ENCODE peak calls at places on chromosome 4, in five cellular contexts. One of them, this sample, is unnamed.

GRCh38 chr4:110046588-110047049 is 133.9 kb downstream of the EGF start:
- DNase-seq in tibial nerve: no peak
- DNase-seq in SJSA1: no peak
- DNase-seq in colonic mucosa: no peak
- DNase-seq in ovary: no peak
- DNase-seq in this sample: no peak

GRCh38 chr4:78937837-78938236 is 1.4 kb downstream of the PAQR3 start:
- DNase-seq in tibial nerve: no peak
- DNase-seq in colonic mucosa: no peak
- DNase-seq in SJSA1: no peak
- DNase-seq in ovary: no peak
- DNase-seq in this sample: no peak

GRCh38 chr4:145679520-145679919 is 426 bp upstream of the C4orf51 start:
- DNase-seq in ovary: no peak
- DNase-seq in tibial nerve: no peak
- DNase-seq in SJSA1: peak; percentile 60
- DNase-seq in colonic mucosa: no peak
- DNase-seq in this sample: no peak

GRCh38 chr4:139050436-139050835 is 34.9 kb downstream of the NOCT start:
- DNase-seq in tibial nerve: no peak
- DNase-seq in colonic mucosa: no peak
- DNase-seq in SJSA1: no peak
- DNase-seq in ovary: no peak
- DNase-seq in this sample: no peak

GRCh38 chr4:115424852-115425251 is 311.4 kb upstream of the NDST4 start:
- DNase-seq in colonic mucosa: no peak
- DNase-seq in ovary: no peak
- DNase-seq in tibial nerve: no peak
- DNase-seq in SJSA1: no peak
- DNase-seq in this sample: no peak

GRCh38 chr4:133000012-133000411 is 149.1 kb upstream of the PCDH10 start:
- DNase-seq in colonic mucosa: no peak
- DNase-seq in tibial nerve: no peak
- DNase-seq in ovary: no peak
- DNase-seq in SJSA1: no peak
- DNase-seq in this sample: no peak

GRCh38 chr4:99186029-99186428 is 33.0 kb downstream of the ADH6 start:
- DNase-seq in SJSA1: no peak
- DNase-seq in colonic mucosa: no peak
- DNase-seq in tibial nerve: no peak
- DNase-seq in ovary: no peak
- DNase-seq in this sample: no peak

GRCh38 chr4:54525602-54526001 is 132.2 kb upstream of the KIT start:
- DNase-seq in tibial nerve: no peak
- DNase-seq in colonic mucosa: no peak
- DNase-seq in SJSA1: no peak
- DNase-seq in ovary: no peak
- DNase-seq in this sample: no peak

GRCh38 chr4:72525938-72526337 is 43.1 kb downstream of the ADAMTS3 start:
- DNase-seq in tibial nerve: peak; percentile 13
- DNase-seq in colonic mucosa: no peak
- DNase-seq in SJSA1: no peak
- DNase-seq in ovary: peak; percentile 92
- DNase-seq in this sample: peak; percentile 86

GRCh38 chr4:67954867-67955266 is 8.4 kb downstream of the TMPRSS11A start:
- DNase-seq in SJSA1: no peak
- DNase-seq in ovary: no peak
- DNase-seq in colonic mucosa: no peak
- DNase-seq in tibial nerve: no peak
- DNase-seq in this sample: no peak

GRCh38 chr4:10569491-10569890 is 112.3 kb upstream of the ZNF518B start:
- DNase-seq in colonic mucosa: no peak
- DNase-seq in tibial nerve: no peak
- DNase-seq in ovary: no peak
- DNase-seq in SJSA1: no peak
- DNase-seq in this sample: no peak

GRCh38 chr4:1501754-1502500 is 95.7 kb upstream of the NKX1-1 start:
- DNase-seq in tibial nerve: peak; percentile 0
- DNase-seq in ovary: peak; percentile 21
- DNase-seq in SJSA1: no peak
- DNase-seq in colonic mucosa: no peak
- DNase-seq in this sample: no peak

GRCh38 chr4:171983935-171984805 is 171.0 kb downstream of the GALNTL6 start:
- DNase-seq in ovary: no peak
- DNase-seq in colonic mucosa: no peak
- DNase-seq in tibial nerve: no peak
- DNase-seq in SJSA1: peak; percentile 45
- DNase-seq in this sample: no peak

GRCh38 chr4:10173754-10174749 is 57.5 kb upstream of the WDR1 start:
- DNase-seq in ovary: no peak
- DNase-seq in SJSA1: no peak
- DNase-seq in tibial nerve: no peak
- DNase-seq in colonic mucosa: no peak
- DNase-seq in this sample: no peak

GRCh38 chr4:85968945-85969830 is 390.7 kb downstream of the MAPK10 start:
- DNase-seq in ovary: no peak
- DNase-seq in SJSA1: no peak
- DNase-seq in colonic mucosa: no peak
- DNase-seq in tibial nerve: no peak
- DNase-seq in this sample: no peak

GRCh38 chr4:150578745-150579470 is 3.0 kb upstream of the MAB21L2 start:
- DNase-seq in colonic mucosa: no peak
- DNase-seq in tibial nerve: no peak
- DNase-seq in SJSA1: no peak
- DNase-seq in ovary: no peak
- DNase-seq in this sample: no peak

GRCh38 chr4:115851918-115852766 is 738.7 kb upstream of the NDST4 start:
- DNase-seq in SJSA1: no peak
- DNase-seq in colonic mucosa: peak; percentile 53
- DNase-seq in ovary: no peak
- DNase-seq in tibial nerve: no peak
- DNase-seq in this sample: no peak

GRCh38 chr4:17206829-17207773 is 304.8 kb downstream of the QDPR start:
- DNase-seq in tibial nerve: no peak
- DNase-seq in ovary: no peak
- DNase-seq in SJSA1: no peak
- DNase-seq in colonic mucosa: no peak
- DNase-seq in this sample: no peak

GRCh38 chr4:88008624-88009235 is 1.3 kb downstream of the PKD2 start:
- DNase-seq in tibial nerve: no peak
- DNase-seq in ovary: no peak
- DNase-seq in colonic mucosa: no peak
- DNase-seq in SJSA1: no peak
- DNase-seq in this sample: no peak

GRCh38 chr4:173367285-173367684 is 3.5 kb upstream of the SAP30 start:
- DNase-seq in tibial nerve: no peak
- DNase-seq in SJSA1: no peak
- DNase-seq in colonic mucosa: no peak
- DNase-seq in ovary: no peak
- DNase-seq in this sample: no peak

GRCh38 chr4:116702949-116703348 is 382.4 kb downstream of the TRAM1L1 start:
- DNase-seq in ovary: no peak
- DNase-seq in tibial nerve: no peak
- DNase-seq in colonic mucosa: no peak
- DNase-seq in SJSA1: no peak
- DNase-seq in this sample: no peak

GRCh38 chr4:67436742-67437141 is 108.6 kb downstream of the CENPC start:
- DNase-seq in colonic mucosa: no peak
- DNase-seq in ovary: no peak
- DNase-seq in tibial nerve: no peak
- DNase-seq in SJSA1: no peak
- DNase-seq in this sample: no peak

GRCh38 chr4:6962211-6963041 is 52.8 kb downstream of the TBC1D14 start:
- DNase-seq in SJSA1: no peak
- DNase-seq in ovary: no peak
- DNase-seq in colonic mucosa: no peak
- DNase-seq in tibial nerve: no peak
- DNase-seq in this sample: no peak

GRCh38 chr4:3868841-3869572 is 102.8 kb downstream of the ADRA2C start:
- DNase-seq in SJSA1: peak; percentile 28
- DNase-seq in colonic mucosa: no peak
- DNase-seq in ovary: peak; percentile 7
- DNase-seq in tibial nerve: no peak
- DNase-seq in this sample: no peak

GRCh38 chr4:169922632-169923276 is 103.4 kb downstream of the MFAP3L start:
- DNase-seq in tibial nerve: peak; percentile 22
- DNase-seq in colonic mucosa: no peak
- DNase-seq in SJSA1: no peak
- DNase-seq in ovary: no peak
- DNase-seq in this sample: peak; percentile 53

DNA sequence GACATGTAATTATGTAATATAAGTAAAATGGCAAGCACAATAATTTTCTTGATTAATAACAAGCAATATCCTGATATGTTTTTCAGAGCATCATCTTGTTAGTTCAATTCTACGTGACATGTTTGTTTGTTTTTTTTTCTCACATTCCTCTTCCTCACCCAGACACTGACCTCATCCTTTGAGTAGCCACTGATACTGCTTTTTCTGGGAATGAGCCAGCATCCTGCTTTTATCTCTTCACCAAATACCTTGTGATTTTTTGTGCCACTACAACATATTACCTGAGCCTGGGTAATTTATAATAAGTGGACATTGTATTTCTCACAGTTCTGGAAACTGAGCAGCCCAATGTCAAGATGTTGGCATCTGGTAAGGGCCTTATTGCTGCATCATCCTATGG is 484.0 kb downstream of the NAF1 start:
- DNase-seq in SJSA1: no peak
- DNase-seq in colonic mucosa: no peak
- DNase-seq in tibial nerve: no peak
- DNase-seq in ovary: no peak
- DNase-seq in this sample: no peak
- H3K27ac ChIP-seq in SJSA1: no peak overlapping the region
- H3K27ac ChIP-seq in colonic mucosa: no peak overlapping the region
- H3K27ac ChIP-seq in tibial nerve: no peak overlapping the region
- H3K27ac ChIP-seq in ovary: no peak overlapping the region
- H3K27ac ChIP-seq in this sample: no peak overlapping the region

GRCh38 chr4:176186721-176187395 is 8.5 kb downstream of the SPATA4 start:
- DNase-seq in colonic mucosa: no peak
- DNase-seq in SJSA1: no peak
- DNase-seq in tibial nerve: no peak
- DNase-seq in ovary: no peak
- DNase-seq in this sample: peak; percentile 47

GRCh38 chr4:176185068-176185467 is 10.3 kb downstream of the SPATA4 start:
- DNase-seq in tibial nerve: no peak
- DNase-seq in ovary: no peak
- DNase-seq in SJSA1: no peak
- DNase-seq in colonic mucosa: no peak
- DNase-seq in this sample: no peak

GRCh38 chr4:176188654-176189053 is 6.7 kb downstream of the SPATA4 start:
- DNase-seq in SJSA1: no peak
- DNase-seq in tibial nerve: no peak
- DNase-seq in ovary: no peak
- DNase-seq in colonic mucosa: no peak
- DNase-seq in this sample: no peak

GRCh38 chr4:176187610-176188009 is 7.8 kb downstream of the SPATA4 start:
- DNase-seq in ovary: no peak
- DNase-seq in colonic mucosa: no peak
- DNase-seq in SJSA1: no peak
- DNase-seq in tibial nerve: no peak
- DNase-seq in this sample: no peak

DNA sequence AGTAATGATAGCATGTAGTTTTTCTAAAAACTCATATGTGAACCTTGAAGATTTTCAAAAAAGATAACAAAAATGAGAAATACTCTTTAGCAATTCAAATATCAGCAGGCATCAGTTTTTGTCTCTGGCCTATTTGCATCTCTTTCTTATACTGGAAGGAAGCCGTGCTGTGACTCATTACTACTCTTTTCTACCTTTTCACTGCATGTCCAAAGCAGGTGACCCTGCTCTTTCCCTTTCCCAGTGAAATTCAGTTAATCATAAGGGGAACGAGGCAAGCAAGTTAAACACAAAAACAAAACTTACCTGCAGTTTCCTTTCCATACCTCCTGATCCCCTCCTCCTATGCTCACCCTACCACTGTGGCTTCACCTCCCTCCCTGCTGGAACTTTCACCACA is 9.3 kb downstream of the SPATA4 start:
- DNase-seq in SJSA1: no peak
- DNase-seq in ovary: no peak
- DNase-seq in tibial nerve: no peak
- DNase-seq in colonic mucosa: no peak
- DNase-seq in this sample: no peak
- H3K4me3 ChIP-seq in SJSA1: no peak overlapping the region
- H3K4me3 ChIP-seq in ovary: no peak overlapping the region
- H3K4me3 ChIP-seq in tibial nerve: no peak overlapping the region
- H3K4me3 ChIP-seq in colonic mucosa: no peak overlapping the region
- H3K4me3 ChIP-seq in this sample: no peak overlapping the region

GRCh38 chr4:135598151-135598550 is 1396.6 kb upstream of the PABPC4L start:
- DNase-seq in ovary: no peak
- DNase-seq in tibial nerve: no peak
- DNase-seq in SJSA1: no peak
- DNase-seq in colonic mucosa: no peak
- DNase-seq in this sample: no peak
- H3K9me3 ChIP-seq in ovary: no peaks in the 10 kb centered on the region
- H3K9me3 ChIP-seq in tibial nerve: peaks cover 9% of the 10 kb centered on the region
- H3K9me3 ChIP-seq in SJSA1: no peaks in the 10 kb centered on the region
- H3K9me3 ChIP-seq in colonic mucosa: no peaks in the 10 kb centered on the region
- H3K9me3 ChIP-seq in this sample: peaks cover 3% of the 10 kb centered on the region

DNA sequence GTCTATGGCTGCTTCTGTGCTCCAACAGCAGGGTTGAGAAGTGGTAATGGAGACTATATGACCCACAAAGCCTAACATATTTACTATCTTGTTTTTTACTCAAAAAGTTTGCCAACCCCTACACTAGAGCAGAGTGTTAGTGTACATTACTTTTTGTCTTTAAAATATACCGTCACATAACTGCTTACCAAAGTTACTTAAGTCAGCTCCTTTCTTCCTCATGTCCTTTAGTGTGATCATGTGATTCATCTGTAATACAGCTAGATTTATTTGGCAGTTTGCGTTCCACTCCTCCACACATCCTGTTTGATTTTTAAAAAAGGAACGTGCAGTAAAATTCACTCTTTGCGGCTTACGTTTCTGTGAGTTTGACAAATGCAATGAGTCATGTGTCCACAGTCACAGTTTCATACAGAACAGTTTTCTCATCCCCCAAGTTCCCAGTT is 162.4 kb upstream of the GPRIN3 start:
- DNase-seq in SJSA1: peak; percentile 45
- DNase-seq in colonic mucosa: no peak
- DNase-seq in ovary: no peak
- DNase-seq in tibial nerve: no peak
- DNase-seq in this sample: no peak
- H3K27ac ChIP-seq in SJSA1: peak overlapping the region; percentile 86
- H3K27ac ChIP-seq in colonic mucosa: no peak overlapping the region
- H3K27ac ChIP-seq in ovary: peak overlapping the region; percentile 45
- H3K27ac ChIP-seq in tibial nerve: no peak overlapping the region
- H3K27ac ChIP-seq in this sample: no peak overlapping the region

DNA sequence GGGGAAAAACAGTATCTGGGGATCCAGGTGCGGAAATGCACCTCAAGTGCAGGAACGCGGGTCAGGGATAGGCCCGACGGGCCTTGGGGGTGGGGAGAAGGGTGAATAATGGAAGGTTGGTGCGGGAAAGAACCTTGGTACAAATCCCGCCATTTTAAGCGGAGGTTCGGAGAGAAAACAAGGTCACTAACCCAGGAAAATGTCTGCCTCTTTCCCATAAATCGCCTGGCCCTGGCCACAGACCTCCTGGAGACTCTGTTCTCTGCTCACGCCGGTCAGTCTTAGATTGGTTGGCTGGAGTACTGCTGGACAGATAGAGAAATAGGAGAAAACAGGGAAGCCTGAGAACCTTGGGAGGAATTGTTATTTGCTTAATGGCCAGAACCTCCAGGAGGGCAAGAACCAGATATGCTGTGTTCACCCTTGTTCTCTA is 897 bp upstream of the FBXL5 start:
- DNase-seq in tibial nerve: no peak
- DNase-seq in SJSA1: no peak
- DNase-seq in colonic mucosa: no peak
- DNase-seq in ovary: no peak
- DNase-seq in this sample: no peak
- H3K4me3 ChIP-seq in tibial nerve: peak overlapping the region; percentile 62
- H3K4me3 ChIP-seq in SJSA1: peak overlapping the region; percentile 94
- H3K4me3 ChIP-seq in colonic mucosa: peak overlapping the region; percentile 65
- H3K4me3 ChIP-seq in ovary: peak overlapping the region; percentile 61
- H3K4me3 ChIP-seq in this sample: peak overlapping the region; percentile 75

This sample was measured in aorta.